ENCODE peak calls at places on chromosomes 1 and 21, in six cellular contexts. L, I, R, O, T and W are unnamed samples.

GRCh38 chr1:174769961-174770549 is 229.7 kb upstream of the CACYBP start:
- DNase-seq in L (peak), I (peak), R (no peak), O (no peak), T (peak), W (peak)

GRCh38 chr1:162328507-162328906 is 48.1 kb downstream of the SPATA46 start:
- DNase-seq in L (no peak), I (no peak), R (no peak), O (no peak), T (no peak), W (no peak)

GRCh38 chr21:46325073-46325912 is 1.3 kb downstream of the PCNT start:
- DNase-seq in L (peak), I (peak), R (no peak), O (peak), T (no peak), W (no peak)

GRCh38 chr1:36557041-36558000 is 74.6 kb upstream of the CSF3R start:
- DNase-seq in L (no peak), I (no peak), R (no peak), O (no peak), T (no peak), W (no peak)

GRCh38 chr1:53285546-53285945 is 42.3 kb downstream of the LRP8 start:
- DNase-seq in L (no peak), I (no peak), R (no peak), O (no peak), T (no peak), W (no peak)

GRCh38 chr1:2445823-2446215 is 30.3 kb upstream of the PLCH2 start:
- DNase-seq in L (no peak), I (no peak), R (no peak), O (no peak), T (no peak), W (no peak)

GRCh38 chr1:109535971-109536491 is 3.6 kb upstream of the GPR61 start:
- DNase-seq in L (no peak), I (no peak), R (no peak), O (no peak), T (no peak), W (no peak)

GRCh38 chr1:200917291-200917817 is 22.7 kb downstream of the INAVA start:
- DNase-seq in L (no peak), I (peak), R (no peak), O (no peak), T (no peak), W (no peak)

GRCh38 chr1:159141584-159142518 is 29.6 kb upstream of the CADM3 start:
- DNase-seq in L (peak), I (peak), R (no peak), O (no peak), T (no peak), W (no peak)

GRCh38 chr1:115666206-115666605 is 24.4 kb downstream of the VANGL1 start:
- DNase-seq in L (no peak), I (no peak), R (no peak), O (no peak), T (no peak), W (no peak)

GRCh38 chr1:27366113-27366410 is 699 bp downstream of the MAP3K6 start:
- DNase-seq in L (peak), I (peak), R (peak), O (peak), T (peak), W (no peak)

GRCh38 chr1:77539510-77540142 is 142.8 kb downstream of the ZZZ3 start:
- DNase-seq in L (peak), I (peak), R (no peak), O (peak), T (no peak), W (no peak)

GRCh38 chr1:153791856-153792253 is 16.6 kb downstream of the SLC27A3 start:
- DNase-seq in L (peak), I (peak), R (no peak), O (no peak), T (no peak), W (no peak)

GRCh38 chr1:241357366-241358305 is 631 bp upstream of the RGS7 start:
- DNase-seq in L (peak), I (no peak), R (no peak), O (no peak), T (no peak), W (no peak)

GRCh38 chr1:220999872-221000863 is 120.9 kb downstream of the HLX start:
- DNase-seq in L (peak), I (no peak), R (no peak), O (no peak), T (no peak), W (no peak)

GRCh38 chr1:77175230-77175844 is 43.9 kb downstream of the PIGK start:
- DNase-seq in L (no peak), I (peak), R (no peak), O (no peak), T (no peak), W (peak)

GRCh38 chr1:46203738-46204405 is 738 bp downstream of the LURAP1 start:
- DNase-seq in L (no peak), I (no peak), R (no peak), O (no peak), T (no peak), W (no peak)

GRCh38 chr1:170670751-170671628 is 7.1 kb downstream of the PRRX1 start:
- DNase-seq in L (peak), I (no peak), R (peak), O (no peak), T (no peak), W (no peak)

GRCh38 chr21:42621166-42621827 is 32.1 kb upstream of the PDE9A start:
- DNase-seq in L (no peak), I (no peak), R (no peak), O (no peak), T (no peak), W (no peak)

DNA sequence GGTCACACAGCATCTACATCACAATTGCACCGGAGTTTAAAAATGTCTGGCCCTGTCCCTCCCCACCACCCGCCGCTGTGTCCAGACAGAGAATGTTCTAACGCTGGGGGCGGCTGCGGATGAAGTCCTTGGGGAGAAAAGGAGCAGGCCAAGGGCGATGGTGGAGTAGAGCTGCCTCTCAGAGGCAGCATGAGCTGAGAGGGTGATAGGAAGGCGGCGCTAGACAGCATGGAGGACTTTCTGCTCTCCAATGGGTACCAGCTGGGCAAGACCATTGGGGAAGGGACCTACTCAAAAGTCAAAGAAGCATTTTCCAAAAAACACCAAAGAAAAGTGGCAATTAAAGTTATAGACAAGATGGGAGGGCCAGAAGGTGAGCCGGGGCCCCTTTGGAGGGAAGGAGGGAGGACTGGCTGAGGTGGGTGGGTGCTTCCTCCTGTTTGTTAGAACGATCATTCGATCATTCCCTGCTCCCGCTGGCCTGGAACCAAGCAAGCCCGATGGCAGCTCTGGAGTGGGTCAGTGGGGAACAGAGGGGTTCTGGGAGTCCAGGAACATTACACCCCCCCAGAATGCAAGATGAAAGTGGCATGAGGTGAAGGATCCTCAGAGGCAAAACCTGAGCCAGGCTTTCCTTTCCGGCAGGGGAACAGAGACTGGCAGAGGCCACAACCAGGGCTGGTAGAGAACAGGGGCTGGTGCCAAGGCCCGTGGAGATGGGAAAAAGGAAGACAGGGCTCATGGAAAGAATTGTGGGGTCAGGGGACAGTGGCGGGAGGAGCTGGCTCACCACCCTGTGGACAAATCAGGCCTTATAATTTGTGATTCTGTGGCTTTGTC is at the start of the genes FAM229A and TSSK3:
- DNase-seq in L (peak), I (no peak), R (no peak), O (no peak), T (no peak), W (no peak)
- H3K4me3 ChIP-seq in L (peak), I (no peak), R (peak), O (peak), T (no peak), W (peak)

GRCh38 chr1:40793617-40794016 is 10.0 kb downstream of the KCNQ4 start:
- DNase-seq in L (no peak), I (no peak), R (no peak), O (no peak), T (no peak), W (no peak)
- H3K27ac ChIP-seq in L (no peak), I (no peak), R (no peak), O (no peak), T (no peak), W (no peak)

DNA sequence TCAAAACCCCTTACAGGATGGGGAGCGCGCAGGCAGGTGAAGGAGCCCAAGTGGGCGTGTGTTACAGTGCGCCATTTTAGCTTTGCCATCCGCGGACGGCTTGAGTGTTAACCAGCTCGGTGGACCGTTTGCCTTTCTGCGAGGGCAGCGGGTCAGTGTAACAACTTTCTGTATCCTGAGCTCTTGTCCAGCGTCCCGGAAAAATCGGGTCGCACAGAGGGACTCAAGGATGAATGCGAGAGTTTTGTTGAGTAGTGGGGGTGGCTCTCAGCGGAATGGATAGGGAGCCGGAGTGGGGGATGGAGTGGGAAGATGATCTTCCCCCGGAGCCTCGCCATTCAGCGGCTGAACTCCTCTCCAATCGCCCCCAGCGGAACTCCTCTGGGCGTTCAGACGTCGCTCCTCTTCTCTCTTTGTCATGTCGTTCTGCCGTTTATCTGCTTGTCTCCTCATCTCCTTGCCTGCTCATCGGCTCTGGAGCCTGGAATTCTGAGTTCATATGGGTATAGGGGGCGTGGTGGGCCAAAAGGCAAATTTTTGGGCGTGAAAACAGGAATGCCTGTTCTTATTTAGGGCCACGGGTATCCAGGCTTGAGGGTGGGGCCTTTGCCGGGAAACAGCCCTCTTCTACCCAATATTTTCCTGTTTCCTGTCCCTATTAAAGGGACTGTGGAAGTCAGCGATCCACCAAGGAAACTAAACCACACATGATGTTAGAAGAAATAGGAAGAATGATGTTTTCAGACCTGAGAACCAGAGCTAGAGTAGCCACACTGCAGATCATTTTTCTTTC is 295.5 kb downstream of the CTH start:
- DNase-seq in L (no peak), I (no peak), R (no peak), O (no peak), T (no peak), W (no peak)
- H3K4me3 ChIP-seq in L (peak), I (peak), R (peak), O (peak), T (no peak), W (peak)

DNA sequence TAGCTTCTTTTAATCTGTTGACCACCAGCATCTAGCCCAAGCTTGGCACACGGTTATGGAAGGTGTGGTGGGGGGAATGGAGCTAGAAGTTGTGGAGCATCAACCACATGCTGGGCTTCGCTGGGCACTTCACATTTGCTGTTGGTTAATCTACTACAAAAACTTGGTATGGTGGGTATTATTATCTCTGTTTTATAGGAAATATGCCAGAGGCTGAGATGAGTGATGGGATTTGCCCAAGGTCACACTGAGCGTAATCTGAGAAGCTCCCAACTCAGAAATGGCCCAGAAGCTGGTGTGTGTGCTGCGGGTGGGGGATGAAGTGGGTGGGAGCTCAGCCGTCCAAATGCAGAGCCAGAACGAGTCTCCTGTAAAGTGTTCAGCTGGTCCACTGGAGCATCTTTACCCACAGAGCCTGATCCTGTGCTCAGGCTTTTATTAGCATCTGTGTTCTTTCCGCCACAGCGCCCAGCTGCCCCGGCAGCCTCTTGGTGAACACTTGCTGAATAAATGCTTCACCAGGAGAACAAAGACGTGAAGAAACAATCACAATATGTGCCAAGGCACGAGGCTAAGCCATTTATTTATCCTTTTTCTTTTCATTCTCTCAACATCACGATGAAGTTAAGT is 98.6 kb upstream of the JUN start:
- DNase-seq in L (no peak), I (no peak), R (no peak), O (no peak), T (no peak), W (no peak)
- H3K27ac ChIP-seq in L (no peak), I (peak), R (peak), O (peak), T (no peak), W (no peak)

DNA sequence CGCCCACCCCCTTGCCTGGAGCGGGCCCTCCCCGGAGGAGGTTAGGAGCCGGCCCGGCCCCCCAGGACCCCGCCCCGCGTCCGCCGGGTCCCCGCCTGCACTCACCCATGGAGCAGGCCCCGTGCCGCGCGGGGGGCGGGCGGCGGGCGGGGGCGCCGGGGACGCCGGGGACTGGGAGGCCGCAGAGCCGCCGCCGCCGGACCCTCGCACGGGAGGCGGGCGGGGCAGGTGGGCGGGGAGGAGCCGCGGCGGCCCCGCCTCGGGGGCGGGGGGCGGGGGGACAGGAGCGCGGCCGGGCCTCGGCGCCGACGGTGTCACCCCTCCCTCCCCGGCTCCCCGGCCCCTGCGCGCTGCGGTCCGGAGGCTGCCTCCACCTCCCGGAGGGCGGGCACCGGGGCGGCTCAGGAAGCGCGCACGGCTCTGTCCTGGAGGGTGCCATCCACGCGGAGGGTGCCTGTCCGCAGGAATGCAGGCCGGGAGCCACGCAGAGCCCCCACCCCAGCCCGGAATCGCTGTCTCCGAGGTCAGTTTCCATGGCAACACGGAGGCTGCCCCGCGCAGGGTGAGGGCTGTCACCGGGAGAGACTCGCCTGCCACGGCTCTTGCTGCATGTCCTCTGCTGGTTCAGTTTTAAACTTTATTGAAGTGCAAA is 5.9 kb upstream of the PLEKHG5 start:
- DNase-seq in L (peak), I (no peak), R (no peak), O (peak), T (peak), W (no peak)
- H3K4me3 ChIP-seq in L (peak), I (peak), R (peak), O (peak), T (peak), W (peak)